ENCODE peak calls at places on chromosomes 5 and 9, in eight cellular contexts. H, U, O, E, I, T, P and C are unnamed samples.
A peak's percentile ranks its signal among the peaks of the same experiment; 100 is the strongest.

GRCh38 chr5:102715405-102715804 is 39.7 kb upstream of the PAM start:
- DNase-seq in O (peak; percentile 84), U (no peak), P (no peak), E (no peak), I (no peak), T (no peak), H (peak; percentile 96), C (peak; percentile 96)

GRCh38 chr5:124742983-124743533 is 3.4 kb downstream of the ZNF608 start:
- DNase-seq in I (peak; percentile 30), U (peak; percentile 75), P (no peak), T (no peak), E (no peak), O (peak; percentile 92), H (peak; percentile 87), C (peak; percentile 80)

GRCh38 chr9:128145536-128145935 is 3.7 kb upstream of the LCN2 start:
- DNase-seq in U (no peak), O (peak; percentile 33), T (no peak), H (no peak), P (no peak), E (no peak), I (peak; percentile 66), C (no peak)

GRCh38 chr5:69078921-69079537 is 14.8 kb upstream of the SLC30A5 start:
- DNase-seq in O (peak; percentile 22), T (no peak), H (peak; percentile 11), E (no peak), I (peak; percentile 54), P (no peak), U (no peak), C (no peak)

GRCh38 chr5:157273131-157273556 is 7.2 kb downstream of the CYFIP2 start:
- DNase-seq in H (no peak), I (no peak), O (no peak), T (peak; percentile 61), U (no peak), E (no peak), P (no peak), C (no peak)

GRCh38 chr9:129027685-129028191 is 393 bp downstream of the SH3GLB2 start:
- DNase-seq in I (no peak), O (peak; percentile 57), T (no peak), P (peak; percentile 32), H (no peak), E (peak; percentile 66), U (peak; percentile 29), C (no peak)

GRCh38 chr5:114332925-114333324 is 28.9 kb upstream of the KCNN2 start:
- DNase-seq in H (no peak), E (no peak), T (no peak), U (no peak), I (no peak), P (no peak), O (no peak), C (no peak)

GRCh38 chr5:131164931-131165727 is at the start of gene HINT1:
- DNase-seq in U (peak; percentile 83), P (peak; percentile 83), O (peak; percentile 92), E (peak; percentile 93), H (peak; percentile 77), I (peak; percentile 97), T (peak; percentile 75), C (peak; percentile 89)

GRCh38 chr9:72427801-72428200 is 62.8 kb upstream of the ZFAND5 start:
- DNase-seq in P (no peak), E (no peak), U (no peak), H (no peak), I (no peak), O (no peak), T (no peak), C (no peak)

GRCh38 chr9:36392489-36392888 is 7.6 kb downstream of the RNF38 start:
- DNase-seq in I (no peak), U (no peak), E (no peak), H (no peak), T (no peak), O (no peak), P (no peak), C (no peak)

GRCh38 chr5:127396490-127397155 is 106.0 kb downstream of the MEGF10 start:
- DNase-seq in I (no peak), H (no peak), O (no peak), T (no peak), U (no peak), E (no peak), P (no peak), C (no peak)

GRCh38 chr5:18483386-18483785 is 849.1 kb downstream of the TAF11L14 start:
- DNase-seq in T (no peak), H (no peak), P (no peak), I (no peak), E (no peak), U (no peak), O (peak; percentile 73), C (no peak)

GRCh38 chr9:113687680-113688371 is 188.3 kb upstream of the ZNF618 start:
- DNase-seq in U (no peak), T (no peak), E (no peak), I (no peak), P (no peak), O (no peak), H (no peak), C (peak; percentile 74)

GRCh38 chr9:35526087-35526801 is 36.3 kb downstream of the RUSC2 start:
- DNase-seq in P (no peak), H (peak; percentile 57), U (no peak), E (peak; percentile 84), T (no peak), O (no peak), I (no peak), C (peak; percentile 73)

GRCh38 chr9:91572044-91572443 is 148.4 kb upstream of the NFIL3 start:
- DNase-seq in I (peak; percentile 3), H (no peak), O (peak; percentile 51), P (no peak), E (no peak), U (no peak), T (no peak), C (peak; percentile 15)

GRCh38 chr9:70136632-70137031 is 93.0 kb downstream of the MAMDC2 start:
- DNase-seq in U (no peak), T (no peak), H (peak; percentile 52), I (no peak), P (no peak), E (no peak), O (peak; percentile 83), C (peak; percentile 60)

GRCh38 chr9:15724006-15724405 is 171.2 kb downstream of the CCDC171 start:
- DNase-seq in T (no peak), E (no peak), U (no peak), O (no peak), P (no peak), I (no peak), H (peak; percentile 62), C (peak; percentile 49)

GRCh38 chr9:123108976-123109375 is 75.5 kb downstream of the GPR21 start:
- DNase-seq in I (no peak), O (no peak), T (no peak), U (no peak), P (no peak), E (no peak), H (no peak), C (no peak)

GRCh38 chr5:150131978-150132694 is 23.5 kb downstream of the PDGFRB start:
- DNase-seq in E (no peak), O (no peak), T (no peak), H (peak; percentile 75), I (no peak), U (no peak), P (peak; percentile 80), C (no peak)

GRCh38 chr5:124706729-124707361 is 39.6 kb downstream of the ZNF608 start:
- DNase-seq in H (peak; percentile 53), E (no peak), O (no peak), I (peak; percentile 37), T (no peak), P (no peak), U (no peak), C (peak; percentile 38)

GRCh38 chr5:81558188-81558587 is 164.3 kb upstream of the ACOT12 start:
- DNase-seq in I (no peak), U (no peak), E (no peak), T (no peak), H (no peak), O (no peak), P (no peak), C (no peak)

GRCh38 chr9:95004452-95005275 is 278.2 kb downstream of the AOPEP start:
- DNase-seq in I (peak; percentile 78), E (peak; percentile 74), O (peak; percentile 34), H (no peak), U (no peak), P (peak; percentile 46), T (no peak), C (peak; percentile 55)

GRCh38 chr5:131218392-131218791 is 45.5 kb upstream of the CDC42SE2 start:
- DNase-seq in H (peak; percentile 42), O (peak; percentile 9), I (no peak), P (no peak), U (no peak), T (no peak), E (peak; percentile 8), C (peak; percentile 57)

DNA sequence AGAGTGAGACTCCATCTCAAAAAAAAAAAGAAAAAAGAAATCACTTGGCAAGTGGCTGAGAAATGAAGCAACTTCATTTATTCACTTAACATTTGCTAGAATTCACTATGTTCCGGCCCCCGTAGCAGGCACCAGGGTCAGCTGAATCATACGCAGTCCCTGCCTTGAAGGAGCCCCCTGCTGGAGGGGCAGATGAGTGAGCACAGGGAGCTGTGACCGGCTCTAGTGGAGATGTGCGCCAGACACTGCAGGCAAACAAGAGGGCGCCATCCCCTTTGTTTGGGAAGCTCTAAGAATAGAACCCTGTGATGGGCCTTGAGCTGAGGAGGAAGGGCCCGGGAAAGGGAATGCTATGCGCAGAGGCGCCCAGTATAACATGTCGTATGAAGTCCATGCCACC is 20.2 kb upstream of the RPL26L1 start:
- DNase-seq in P (no peak), U (no peak), E (peak; percentile 77), I (peak; percentile 66), O (no peak), H (peak; percentile 40), T (no peak), C (peak; percentile 24)
- TF ChIP-seq CTCF in P (peak; percentile 5), U (no peak), E (peak; percentile 35), I (peak; percentile 50), O (peak; percentile 7), H (peak; percentile 35), T (peak; percentile 31), C (peak; percentile 37)

GRCh38 chr9:13088734-13089427 is 190.6 kb downstream of the MPDZ start:
- DNase-seq in E (peak; percentile 57), O (peak; percentile 35), I (peak; percentile 27), P (peak; percentile 25), T (no peak), H (peak; percentile 73), U (no peak), C (peak; percentile 77)
- H3K4me3 ChIP-seq in E (peak overlapping the region; percentile 11), O (no peak overlapping the region), I (no peak overlapping the region), P (peak overlapping the region; percentile 4), T (no peak overlapping the region), H (peak overlapping the region; percentile 20), U (peak overlapping the region; percentile 1), C (no peak overlapping the region)

GRCh38 chr5:34486160-34486765 is 169.9 kb upstream of the RAI14 start:
- DNase-seq in U (peak; percentile 76), T (no peak), H (peak; percentile 89), O (peak; percentile 68), I (peak; percentile 84), E (peak; percentile 83), P (peak; percentile 81), C (peak; percentile 90)
- TF ChIP-seq CTCF in U (peak; percentile 85), T (peak; percentile 74), H (peak; percentile 91), O (peak; percentile 85), I (peak; percentile 86), E (peak; percentile 96), P (peak; percentile 75), C (peak; percentile 74)

DNA sequence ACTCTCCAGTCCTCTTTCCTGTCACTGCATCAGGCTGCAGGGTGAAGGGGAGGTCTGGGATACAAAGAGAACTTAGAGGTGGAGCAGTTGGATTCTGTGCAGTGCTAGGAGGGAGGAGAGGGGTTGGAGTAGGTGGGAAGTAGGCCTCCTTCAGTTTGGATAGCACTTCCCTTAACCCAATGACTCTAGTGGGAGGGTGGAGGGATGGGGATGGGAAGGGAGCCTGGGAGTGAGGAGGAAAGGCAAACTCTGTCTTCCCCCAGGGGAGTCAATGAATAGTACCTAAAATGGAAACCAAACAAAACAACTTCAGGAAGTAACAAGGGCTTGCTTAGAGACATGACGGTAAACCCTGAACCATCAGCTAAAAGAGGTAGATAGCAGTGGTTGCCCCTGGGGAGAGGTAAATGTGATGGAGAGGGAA is 30.7 kb downstream of the GSN start:
- DNase-seq in O (no peak), P (peak; percentile 67), I (no peak), H (peak; percentile 64), T (no peak), E (no peak), U (no peak), C (peak; percentile 68)
- H3K4me3 ChIP-seq in O (no peak overlapping the region), P (peak overlapping the region; percentile 64), I (no peak overlapping the region), H (no peak overlapping the region), T (no peak overlapping the region), E (no peak overlapping the region), U (peak overlapping the region; percentile 78), C (no peak overlapping the region)